ENCODE peak calls at places on chromosomes 5 and 9, in eight cellular contexts. Q is skeletal muscle cell; M is stimulated activated naive CD4-positive, alpha-beta T cell treated with Interleukin-2 at 50 U/mL for 16 hours; C is mucosa of descending colon; F is omental fat pad; B is uterus; A is DMS53; T is HT-29. I is an unnamed sample.

GRCh38 chr5:1552469-1553255 is 28.9 kb upstream of the LPCAT1 start:
- DNase-seq in Q (no peak), M (no peak), C (no peak), F (no peak), B (no peak), A (peak; percentile 91), T (no peak), I (no peak)

GRCh38 chr5:13081116-13081515 is 863.4 kb downstream of the DNAH5 start:
- DNase-seq in Q (no peak), M (no peak), C (no peak), F (no peak), B (no peak), A (no peak), T (no peak), I (no peak)

GRCh38 chr5:95641803-95642220 is 4.8 kb upstream of the RFESD start:
- DNase-seq in Q (peak; percentile 75), M (no peak), C (no peak), F (no peak), B (peak; percentile 64), A (no peak), T (no peak), I (no peak)

GRCh38 chr9:124257865-124258764 is at the start of gene NEK6:
- DNase-seq in Q (no peak), M (peak; percentile 28), C (peak; percentile 42), F (peak; percentile 49), B (no peak), A (peak; percentile 75), T (peak; percentile 31), I (no peak)

GRCh38 chr5:146409081-146409671 is 38.0 kb upstream of the TCERG1 start:
- DNase-seq in Q (no peak), M (no peak), C (no peak), F (no peak), B (no peak), A (no peak), T (no peak), I (no peak)

GRCh38 chr9:104993291-104993963 is 65.5 kb upstream of the ABCA1 start:
- DNase-seq in Q (peak; percentile 48), M (no peak), C (peak; percentile 57), F (no peak), B (peak; percentile 83), A (peak; percentile 69), T (no peak), I (no peak)

GRCh38 chr5:98614341-98614740 is 159.1 kb upstream of the RGMB start:
- DNase-seq in Q (no peak), M (no peak), C (no peak), F (no peak), B (no peak), A (no peak), T (no peak), I (no peak)

GRCh38 chr5:27702339-27702820 is 664.0 kb upstream of the CDH9 start:
- DNase-seq in Q (peak; percentile 42), M (no peak), C (no peak), F (no peak), B (no peak), A (peak; percentile 44), T (no peak), I (no peak)

GRCh38 chr5:104400941-104401340 is 838.4 kb upstream of the NUDT12 start:
- DNase-seq in Q (no peak), M (no peak), C (no peak), F (no peak), B (no peak), A (no peak), T (no peak), I (no peak)

GRCh38 chr5:150272531-150272930 is 17.0 kb downstream of the CAMK2A start:
- DNase-seq in Q (no peak), M (no peak), C (peak; percentile 14), F (no peak), B (no peak), A (peak; percentile 62), T (peak; percentile 27), I (no peak)

GRCh38 chr5:72291601-72292000 is 28.4 kb downstream of the MRPS27 start:
- DNase-seq in Q (no peak), M (no peak), C (no peak), F (no peak), B (no peak), A (no peak), T (no peak), I (no peak)

GRCh38 chr5:161846731-161847130 is 1.2 kb upstream of the GABRA1 start:
- DNase-seq in Q (no peak), M (no peak), C (peak; percentile 19), F (no peak), B (no peak), A (peak; percentile 71), T (no peak), I (no peak)

GRCh38 chr5:89524785-89525184 is 641.8 kb upstream of the MEF2C start:
- DNase-seq in Q (no peak), M (no peak), C (no peak), F (no peak), B (no peak), A (no peak), T (no peak), I (no peak)

GRCh38 chr9:98929096-98929495 is 14.6 kb upstream of the COL15A1 start:
- DNase-seq in Q (no peak), M (no peak), C (no peak), F (no peak), B (no peak), A (no peak), T (no peak), I (no peak)

GRCh38 chr5:140875085-140876065 is at the start of gene PCDHA12:
- DNase-seq in Q (no peak), M (no peak), C (no peak), F (no peak), B (no peak), A (peak; percentile 76), T (no peak), I (no peak)

I was measured in stimulated activated effector memory CD8-positive, alpha-beta T cell treated with anti-CD3 and anti-CD28 coated beads, Interleukin-12 subunit alpha, Interleukin-12 subunit beta, amount 100 ng/mL, for 72 hours.